ENCODE peak calls at places on chromosome 6, in six cellular contexts. B is HL-60, G is testis, R is tibial artery, D is SK-N-MC, T is Karpas-422. W is an unnamed sample.

GRCh38 chr6:1238040-1238439 is 73.9 kb upstream of the FOXQ1 start:
- DNase-seq in B (no peak), T (no peak), G (no peak), R (no peak), D (no peak), W (no peak)

GRCh38 chr6:40957616-40958492 is 81.2 kb downstream of the UNC5CL start:
- DNase-seq in R (no peak), B (no peak), G (no peak), T (no peak), D (no peak), W (no peak)

GRCh38 chr6:140003217-140003616 is 628.8 kb upstream of the CITED2 start:
- DNase-seq in R (no peak), B (no peak), D (no peak), T (no peak), G (no peak), W (no peak)

GRCh38 chr6:82818727-82819126 is 246.9 kb downstream of the UBE3D start:
- DNase-seq in B (no peak), D (no peak), G (no peak), T (no peak), R (no peak), W (no peak)

GRCh38 chr6:124026645-124027044 is 223.0 kb downstream of the NKAIN2 start:
- DNase-seq in D (no peak), G (no peak), B (no peak), T (no peak), R (no peak), W (no peak)

GRCh38 chr6:129641344-129641743 is 68.6 kb downstream of the ARHGAP18 start:
- DNase-seq in R (no peak), D (no peak), G (no peak), B (no peak), T (no peak), W (no peak)

GRCh38 chr6:9540534-9541126 is 874.2 kb downstream of the TFAP2A start:
- DNase-seq in T (peak), G (no peak), R (no peak), B (peak), D (peak), W (no peak)

GRCh38 chr6:157376706-157377230 is 4.2 kb upstream of the ZDHHC14 start:
- DNase-seq in D (no peak), T (no peak), B (no peak), G (no peak), R (no peak), W (no peak)

GRCh38 chr6:37585523-37585905 is 85.8 kb upstream of the CCDC167 start:
- DNase-seq in D (no peak), G (no peak), R (no peak), B (no peak), T (no peak), W (no peak)

GRCh38 chr6:48535569-48535968 is 424.6 kb upstream of the PTCHD4 start:
- DNase-seq in T (no peak), D (no peak), G (no peak), B (peak), R (no peak), W (no peak)

GRCh38 chr6:161487694-161488093 is 213.8 kb upstream of the AGPAT4 start:
- DNase-seq in B (no peak), R (no peak), T (no peak), G (no peak), D (no peak), W (no peak)

GRCh38 chr6:170026272-170027110 is 264.4 kb downstream of the DLL1 start:
- DNase-seq in T (no peak), R (peak), B (no peak), D (no peak), G (peak), W (peak)

GRCh38 chr6:108714012-108714773 is 134.0 kb upstream of the ARMC2 start:
- DNase-seq in D (no peak), G (no peak), B (peak), T (no peak), R (peak), W (no peak)

GRCh38 chr6:7241709-7242645 is 71.0 kb downstream of the SSR1 start:
- DNase-seq in B (no peak), T (no peak), G (no peak), R (no peak), D (no peak), W (no peak)

GRCh38 chr6:40395066-40395697 is 192.0 kb downstream of the LRFN2 start:
- DNase-seq in G (no peak), B (no peak), R (no peak), T (no peak), D (no peak), W (no peak)

GRCh38 chr6:36840471-36841461 is 1.5 kb upstream of the CPNE5 start:
- DNase-seq in D (no peak), R (no peak), G (peak), B (peak), T (no peak), W (no peak)

GRCh38 chr6:142822882-142823578 is 121.9 kb downstream of the HIVEP2 start:
- DNase-seq in G (peak), T (peak), B (peak), R (no peak), D (no peak), W (no peak)

GRCh38 chr6:75109025-75109424 is 96.8 kb downstream of the COL12A1 start:
- DNase-seq in T (no peak), R (no peak), D (no peak), G (no peak), B (no peak), W (no peak)

GRCh38 chr6:43367245-43367984 is 2.0 kb downstream of the ZNF318 start:
- DNase-seq in R (no peak), G (no peak), T (peak), D (no peak), B (peak), W (no peak)

GRCh38 chr6:686528-686927 is 6.4 kb downstream of the EXOC2 start:
- DNase-seq in B (no peak), R (no peak), T (peak), G (no peak), D (no peak), W (no peak)

GRCh38 chr6:11656486-11656885 is 118.9 kb downstream of the TMEM170B start:
- DNase-seq in D (no peak), R (no peak), B (no peak), T (no peak), G (no peak), W (no peak)

GRCh38 chr6:154848580-154848979 is 115.4 kb downstream of the SCAF8 start:
- DNase-seq in T (no peak), B (no peak), R (no peak), D (no peak), G (no peak), W (no peak)

GRCh38 chr6:53466257-53466656 is 78.6 kb downstream of the GCLC start:
- DNase-seq in D (no peak), G (no peak), B (no peak), R (no peak), T (no peak), W (no peak)

GRCh38 chr6:53103993-53104675 is 38.9 kb downstream of the FBXO9 start:
- DNase-seq in D (no peak), G (no peak), B (no peak), R (no peak), T (peak), W (no peak)

GRCh38 chr6:5556011-5556410 is 294.7 kb downstream of the FARS2 start:
- DNase-seq in R (no peak), G (no peak), T (no peak), D (no peak), B (no peak), W (no peak)

GRCh38 chr6:125611573-125612399 is 137.6 kb upstream of the HEY2 start:
- DNase-seq in G (peak), R (peak), T (no peak), D (no peak), B (no peak), W (no peak)

GRCh38 chr6:55277628-55278003 is 49.7 kb upstream of the GFRAL start:
- DNase-seq in T (no peak), B (no peak), R (no peak), G (no peak), D (no peak), W (no peak)

GRCh38 chr6:132087391-132087790 is 136.2 kb upstream of the CCN2 start:
- DNase-seq in R (no peak), B (no peak), D (no peak), T (no peak), G (no peak), W (no peak)

GRCh38 chr6:30006170-30007131 is 54.6 kb upstream of the POLR1H start:
- DNase-seq in B (no peak), G (peak), D (no peak), T (no peak), R (peak), W (no peak)

GRCh38 chr6:37192669-37193068 is 22.7 kb downstream of the PIM1 start:
- DNase-seq in B (no peak), R (no peak), G (no peak), D (no peak), T (no peak), W (no peak)

GRCh38 chr6:9796827-9797226 is 618.0 kb downstream of the TFAP2A start:
- DNase-seq in R (no peak), D (no peak), T (no peak), B (no peak), G (no peak), W (no peak)

DNA sequence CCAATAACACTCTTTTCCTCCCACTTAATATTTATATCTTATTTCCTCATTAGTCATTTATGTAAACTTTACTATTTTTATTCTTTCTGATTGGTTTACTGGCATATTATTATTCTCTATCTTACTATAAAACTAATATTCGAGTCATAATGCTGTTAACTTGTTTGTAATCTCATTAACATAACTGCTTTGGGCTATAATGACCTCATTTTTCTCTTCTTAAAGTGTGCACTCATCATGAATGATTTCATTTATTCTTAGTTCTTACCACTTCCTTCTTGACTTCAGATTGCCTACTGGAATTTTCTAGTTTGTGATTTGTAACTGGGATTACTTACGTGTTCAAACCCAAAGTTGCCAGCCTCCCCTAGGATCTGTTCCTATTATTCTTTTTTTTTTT is 91.9 kb upstream of the TNFAIP3 start:
- DNase-seq in D (no peak), T (no peak), R (no peak), G (no peak), B (no peak), W (no peak)
- H3K27ac ChIP-seq in D (no peak), T (no peak), R (no peak), G (no peak), B (no peak), W (no peak)

GRCh38 chr6:22184371-22184770 is 112.5 kb downstream of the PRL start:
- DNase-seq in G (no peak), D (no peak), T (no peak), R (no peak), B (no peak), W (no peak)
- H3K4me3 ChIP-seq in G (no peak), D (no peak), T (no peak), R (no peak), B (no peak), W (no peak)

GRCh38 chr6:26200918-26201721 is 113.9 kb downstream of the HFE start:
- DNase-seq in G (no peak), D (no peak), R (no peak), T (no peak), B (no peak), W (no peak)
- H3K27ac ChIP-seq in G (no peak), D (peak), R (no peak), T (no peak), B (peak), W (no peak)

DNA sequence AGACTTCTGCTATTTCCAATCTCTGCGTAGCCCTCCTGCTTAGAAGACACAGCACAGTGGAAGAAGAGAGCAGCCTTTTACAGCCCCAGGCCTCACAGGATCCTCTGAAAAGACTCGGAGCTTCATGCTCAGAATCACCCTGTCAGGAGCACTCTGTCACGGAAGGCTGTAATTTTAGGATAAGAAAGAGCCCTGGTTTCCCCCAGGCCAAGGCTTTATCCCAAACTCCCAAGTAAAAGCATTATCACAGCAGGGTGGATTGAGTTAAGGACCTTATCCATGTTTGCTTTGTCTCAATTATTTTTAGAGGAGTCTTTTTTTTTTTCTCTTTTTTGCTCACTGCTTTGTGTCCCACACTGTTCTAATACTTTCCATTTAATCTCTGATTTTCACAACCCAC is 39.2 kb downstream of the ANKS1A start:
- DNase-seq in R (no peak), G (no peak), D (no peak), T (peak), B (no peak), W (no peak)
- H3K4me3 ChIP-seq in R (no peak), G (no peak), D (no peak), T (no peak), B (no peak), W (no peak)

W was measured in dorsolateral prefrontal cortex.